ENCODE peak calls at places on chromosomes 1 and 21, in five cellular contexts. Y is stomach, S is esophagus muscularis mucosa, U is SK-N-SH, P is K562. J is an unnamed sample.
A peak's percentile ranks its signal among the peaks of the same experiment; 100 is the strongest.

GRCh38 chr1:23979387-23980005 is 631 bp downstream of the SRSF10 start:
- DNase-seq in Y (no peak), S (no peak), U (no peak), P (no peak), J (no peak)

GRCh38 chr1:38095337-38096030 is 48.9 kb upstream of the POU3F1 start:
- DNase-seq in Y (no peak), S (no peak), U (no peak), P (no peak), J (no peak)

GRCh38 chr1:10407201-10407600 is 8.3 kb downstream of the PGD start:
- DNase-seq in Y (no peak), S (no peak), U (no peak), P (no peak), J (no peak)

GRCh38 chr1:160208179-160209040 is 3.2 kb downstream of the PEA15 start:
- DNase-seq in Y (no peak), S (no peak), U (no peak), P (no peak), J (no peak)

GRCh38 chr21:42837421-42838211 is 41.7 kb downstream of the WDR4 start:
- DNase-seq in Y (peak; percentile 21), S (peak; percentile 78), U (peak; percentile 43), P (peak; percentile 59), J (no peak)

GRCh38 chr1:37501661-37502060 is 12.9 kb downstream of the MEAF6 start:
- DNase-seq in Y (no peak), S (no peak), U (no peak), P (no peak), J (no peak)

GRCh38 chr1:45177452-45177851 is 29.0 kb downstream of the ZSWIM5 start:
- DNase-seq in Y (no peak), S (no peak), U (no peak), P (no peak), J (no peak)

GRCh38 chr1:157252473-157252872 is 114.3 kb upstream of the ETV3 start:
- DNase-seq in Y (no peak), S (no peak), U (no peak), P (no peak), J (no peak)

GRCh38 chr1:25675729-25676476 is 59.3 kb downstream of the MAN1C1 start:
- DNase-seq in Y (peak; percentile 40), S (no peak), U (no peak), P (no peak), J (peak; percentile 57)

GRCh38 chr21:45954271-45954670 is 27.3 kb upstream of the COL6A1 start:
- DNase-seq in Y (no peak), S (no peak), U (peak; percentile 31), P (no peak), J (no peak)

GRCh38 chr1:111736548-111737215 is 2.5 kb downstream of the INKA2 start:
- DNase-seq in Y (no peak), S (no peak), U (no peak), P (no peak), J (no peak)

GRCh38 chr21:38269567-38269917 is 12.8 kb downstream of the KCNJ15 start:
- DNase-seq in Y (no peak), S (no peak), U (no peak), P (no peak), J (no peak)

GRCh38 chr1:232428036-232428600 is 201.8 kb downstream of the SIPA1L2 start:
- DNase-seq in Y (no peak), S (no peak), U (no peak), P (no peak), J (no peak)

GRCh38 chr1:207944571-207944970 is 33.6 kb upstream of the CD34 start:
- DNase-seq in Y (no peak), S (no peak), U (no peak), P (no peak), J (no peak)

GRCh38 chr1:64240209-64240608 is 36.8 kb downstream of the UBE2U start:
- DNase-seq in Y (no peak), S (no peak), U (no peak), P (no peak), J (no peak)

GRCh38 chr1:154423303-154423987 is 18.3 kb downstream of the IL6R start:
- DNase-seq in Y (no peak), S (no peak), U (no peak), P (no peak), J (no peak)

GRCh38 chr21:37193006-37193405 is 74.1 kb downstream of the VPS26C start:
- DNase-seq in Y (no peak), S (no peak), U (no peak), P (no peak), J (no peak)

GRCh38 chr21:16678479-16678878 is 834.4 kb upstream of the CXADR start:
- DNase-seq in Y (no peak), S (no peak), U (no peak), P (no peak), J (no peak)

GRCh38 chr1:171984262-171984661 is 143.0 kb downstream of the DNM3 start:
- DNase-seq in Y (no peak), S (no peak), U (no peak), P (no peak), J (peak; percentile 23)

GRCh38 chr1:152462636-152463035 is 48.0 kb upstream of the LCE5A start:
- DNase-seq in Y (no peak), S (no peak), U (no peak), P (no peak), J (no peak)

GRCh38 chr1:22044690-22045420 is 7.7 kb upstream of the CDC42 start:
- DNase-seq in Y (no peak), S (no peak), U (no peak), P (no peak), J (no peak)

GRCh38 chr1:24562625-24563024 is 6.7 kb downstream of the NCMAP start:
- DNase-seq in Y (peak; percentile 32), S (no peak), U (no peak), P (no peak), J (peak; percentile 34)

GRCh38 chr21:44011774-44012473 is at the start of gene TRAPPC10:
- DNase-seq in Y (peak; percentile 87), S (peak; percentile 93), U (peak; percentile 96), P (peak; percentile 89), J (peak; percentile 89)

GRCh38 chr1:244305776-244306341 is 145.8 kb downstream of the ADSS2 start:
- DNase-seq in Y (no peak), S (no peak), U (no peak), P (no peak), J (no peak)

GRCh38 chr1:115158181-115158580 is 68.9 kb upstream of the TSPAN2 start:
- DNase-seq in Y (no peak), S (peak; percentile 87), U (no peak), P (no peak), J (no peak)

DNA sequence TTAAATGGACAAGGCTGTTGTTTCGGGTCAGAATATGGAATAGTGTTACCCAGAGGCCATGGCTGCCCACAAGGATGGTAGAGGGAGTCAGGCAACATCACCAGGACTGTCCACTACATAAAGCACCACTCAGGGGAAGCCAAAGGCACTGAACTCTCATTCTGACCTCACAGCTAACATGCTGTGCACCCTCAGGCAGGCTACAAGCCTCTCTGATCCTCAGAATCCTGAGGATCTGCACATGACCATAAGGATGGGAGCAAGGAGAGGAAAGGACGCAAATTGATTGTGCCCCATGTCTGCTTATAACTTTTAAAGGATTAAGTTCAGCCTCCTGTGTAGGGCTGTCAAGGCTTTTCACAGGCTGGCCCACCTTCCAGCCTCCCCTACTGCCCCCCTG is 38.7 kb downstream of the PLEKHA6 start:
- DNase-seq in Y (no peak), S (no peak), U (no peak), P (no peak), J (no peak)
- H3K27ac ChIP-seq in Y (peak overlapping the region; percentile 23), S (no peak overlapping the region), U (no peak overlapping the region), P (no peak overlapping the region), J (peak overlapping the region; percentile 72)

DNA sequence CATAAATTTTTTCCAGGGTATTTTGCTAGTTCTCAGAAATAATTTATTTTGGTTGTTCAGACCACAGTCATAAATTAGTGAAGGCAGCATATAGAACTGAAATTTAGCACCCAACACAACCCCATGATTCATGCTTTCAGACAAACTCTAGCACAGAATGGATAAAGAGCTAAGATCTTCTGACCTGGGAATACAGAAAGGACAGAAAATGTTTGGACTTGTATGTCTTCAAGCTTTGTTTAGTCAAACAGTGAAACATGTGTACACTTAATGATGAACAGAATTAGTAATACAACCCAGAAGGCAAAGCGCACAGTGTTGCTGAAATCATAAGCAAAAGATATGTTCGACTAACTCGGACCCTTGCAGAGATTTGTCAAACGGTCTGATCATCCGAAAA is 205.6 kb downstream of the APP start:
- DNase-seq in Y (no peak), S (no peak), U (no peak), P (no peak), J (no peak)
- TF ChIP-seq EP300 in Y (no peak), S (no peak), U (no peak), P (no peak), J (no peak)

GRCh38 chr1:170535418-170535817 is 3.5 kb downstream of the GORAB start:
- DNase-seq in Y (no peak), S (no peak), U (no peak), P (no peak), J (no peak)

GRCh38 chr1:170531758-170532657 is at the start of gene GORAB:
- DNase-seq in Y (peak; percentile 91), S (peak; percentile 96), U (peak; percentile 86), P (peak; percentile 96), J (peak; percentile 92)

GRCh38 chr1:170530972-170531757 is 801 bp upstream of the GORAB start:
- DNase-seq in Y (no peak), S (no peak), U (peak; percentile 1), P (no peak), J (peak; percentile 13)

GRCh38 chr1:170534626-170535147 is 2.7 kb downstream of the GORAB start:
- DNase-seq in Y (no peak), S (no peak), U (no peak), P (no peak), J (no peak)

GRCh38 chr1:170533331-170533730 is 1.4 kb downstream of the GORAB start:
- DNase-seq in Y (no peak), S (no peak), U (no peak), P (no peak), J (no peak)
- H3K4me3 ChIP-seq in Y (no peak overlapping the region), S (peak overlapping the region; percentile 81), U (peak overlapping the region; percentile 71), P (peak overlapping the region; percentile 64), J (no peak overlapping the region)

GRCh38 chr1:163570061-163570460 is 248.3 kb downstream of the NUF2 start:
- DNase-seq in Y (no peak), S (no peak), U (no peak), P (no peak), J (no peak)

GRCh38 chr1:163562355-163562754 is 240.6 kb downstream of the NUF2 start:
- DNase-seq in Y (no peak), S (no peak), U (no peak), P (no peak), J (no peak)

GRCh38 chr1:163561570-163562295 is 240.0 kb downstream of the NUF2 start:
- DNase-seq in Y (no peak), S (no peak), U (peak; percentile 10), P (no peak), J (no peak)

GRCh38 chr1:163565171-163565570 is 243.4 kb downstream of the NUF2 start:
- DNase-seq in Y (no peak), S (no peak), U (no peak), P (no peak), J (no peak)
- H3K27ac ChIP-seq in Y (no peak overlapping the region), S (no peak overlapping the region), U (no peak overlapping the region), P (no peak overlapping the region), J (no peak overlapping the region)

DNA sequence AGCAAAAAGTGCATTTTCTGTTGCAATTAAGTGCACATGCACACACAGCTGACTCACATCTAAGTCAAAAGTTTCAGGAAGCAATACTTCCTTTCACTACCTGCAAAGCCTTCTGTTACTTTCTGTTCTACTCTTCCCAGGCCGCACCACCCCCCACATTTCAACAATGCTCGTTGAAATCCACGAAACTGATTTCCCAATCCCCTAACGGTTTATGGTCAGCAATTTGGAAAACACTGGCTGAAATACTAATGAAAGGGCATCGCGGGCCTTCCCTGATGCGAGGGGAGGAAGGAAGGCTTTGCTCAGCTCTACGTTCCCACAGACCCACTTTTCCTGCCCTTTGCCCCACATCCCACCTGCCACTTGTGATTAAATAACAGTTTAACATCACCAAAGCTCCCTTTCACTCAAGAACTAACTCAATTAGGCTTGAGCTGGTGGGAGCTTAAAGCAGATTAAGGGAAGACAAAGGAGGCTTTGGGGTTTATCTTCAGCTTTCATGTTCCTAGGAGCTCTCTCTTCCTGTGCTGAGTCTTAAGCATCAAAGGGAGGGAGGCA is 243.2 kb upstream of the RAB4A start:
- DNase-seq in Y (no peak), S (no peak), U (no peak), P (no peak), J (peak; percentile 34)
- TF ChIP-seq EP300 in Y (no peak), S (no peak), U (no peak), P (no peak), J (no peak)